ENCODE peak calls at places on chromosomes 12 and 14, in seven cellular contexts. One of them, this sample, is unnamed.

GRCh38 chr12:81759215-81759991 is at the start of gene PPFIA2:
- DNase-seq in iPS DF 6.9: no peak
- DNase-seq in fibroblast of mammary gland: peak; percentile 58
- DNase-seq in body of pancreas: peak; percentile 18
- DNase-seq in AG09309: no peak
- DNase-seq in HFF-Myc: no peak
- DNase-seq in transverse colon: no peak
- DNase-seq in this sample: no peak

GRCh38 chr12:79689477-79690155 is 1.1 kb downstream of the PAWR start:
- DNase-seq in iPS DF 6.9: no peak
- DNase-seq in fibroblast of mammary gland: peak; percentile 46
- DNase-seq in body of pancreas: peak; percentile 37
- DNase-seq in AG09309: no peak
- DNase-seq in HFF-Myc: no peak
- DNase-seq in transverse colon: peak; percentile 48
- DNase-seq in this sample: no peak

GRCh38 chr12:131197490-131197889 is 243.8 kb downstream of the ADGRD1 start:
- DNase-seq in iPS DF 6.9: no peak
- DNase-seq in fibroblast of mammary gland: no peak
- DNase-seq in body of pancreas: no peak
- DNase-seq in AG09309: no peak
- DNase-seq in HFF-Myc: no peak
- DNase-seq in transverse colon: no peak
- DNase-seq in this sample: no peak

GRCh38 chr12:115037830-115038229 is 353.9 kb upstream of the TBX3 start:
- DNase-seq in iPS DF 6.9: no peak
- DNase-seq in fibroblast of mammary gland: peak; percentile 62
- DNase-seq in body of pancreas: no peak
- DNase-seq in AG09309: no peak
- DNase-seq in HFF-Myc: no peak
- DNase-seq in transverse colon: no peak
- DNase-seq in this sample: no peak

GRCh38 chr12:32270818-32271710 is 128.3 kb upstream of the FGD4 start:
- DNase-seq in iPS DF 6.9: no peak
- DNase-seq in fibroblast of mammary gland: peak; percentile 37
- DNase-seq in body of pancreas: no peak
- DNase-seq in AG09309: peak; percentile 3
- DNase-seq in HFF-Myc: peak; percentile 41
- DNase-seq in transverse colon: no peak
- DNase-seq in this sample: no peak

GRCh38 chr14:32417956-32418552 is 89.0 kb downstream of the AKAP6 start:
- DNase-seq in iPS DF 6.9: no peak
- DNase-seq in fibroblast of mammary gland: peak; percentile 59
- DNase-seq in body of pancreas: peak; percentile 22
- DNase-seq in AG09309: no peak
- DNase-seq in HFF-Myc: peak; percentile 59
- DNase-seq in transverse colon: peak; percentile 40
- DNase-seq in this sample: no peak

GRCh38 chr12:131209082-131210070 is 255.7 kb downstream of the ADGRD1 start:
- DNase-seq in iPS DF 6.9: no peak
- DNase-seq in fibroblast of mammary gland: no peak
- DNase-seq in body of pancreas: no peak
- DNase-seq in AG09309: no peak
- DNase-seq in HFF-Myc: no peak
- DNase-seq in transverse colon: no peak
- DNase-seq in this sample: no peak

GRCh38 chr12:13436696-13437391 is 240.3 kb downstream of the EMP1 start:
- DNase-seq in iPS DF 6.9: no peak
- DNase-seq in fibroblast of mammary gland: peak; percentile 83
- DNase-seq in body of pancreas: peak; percentile 23
- DNase-seq in AG09309: no peak
- DNase-seq in HFF-Myc: peak; percentile 21
- DNase-seq in transverse colon: no peak
- DNase-seq in this sample: no peak

GRCh38 chr14:104387385-104388010 is 192.1 kb upstream of the C14orf180 start:
- DNase-seq in iPS DF 6.9: no peak
- DNase-seq in fibroblast of mammary gland: no peak
- DNase-seq in body of pancreas: peak; percentile 6
- DNase-seq in AG09309: no peak
- DNase-seq in HFF-Myc: no peak
- DNase-seq in transverse colon: peak; percentile 4
- DNase-seq in this sample: no peak

GRCh38 chr14:69055973-69056372 is 76.9 kb upstream of the ACTN1 start:
- DNase-seq in iPS DF 6.9: no peak
- DNase-seq in fibroblast of mammary gland: no peak
- DNase-seq in body of pancreas: no peak
- DNase-seq in AG09309: no peak
- DNase-seq in HFF-Myc: no peak
- DNase-seq in transverse colon: no peak
- DNase-seq in this sample: no peak

GRCh38 chr14:100534528-100535286 is 52.5 kb downstream of the BEGAIN start:
- DNase-seq in iPS DF 6.9: no peak
- DNase-seq in fibroblast of mammary gland: no peak
- DNase-seq in body of pancreas: peak; percentile 78
- DNase-seq in AG09309: no peak
- DNase-seq in HFF-Myc: no peak
- DNase-seq in transverse colon: peak; percentile 6
- DNase-seq in this sample: no peak

GRCh38 chr14:77459072-77459723 is 1.3 kb downstream of the AHSA1 start:
- DNase-seq in iPS DF 6.9: peak; percentile 52
- DNase-seq in fibroblast of mammary gland: peak; percentile 82
- DNase-seq in body of pancreas: peak; percentile 47
- DNase-seq in AG09309: peak; percentile 34
- DNase-seq in HFF-Myc: peak; percentile 45
- DNase-seq in transverse colon: peak; percentile 73
- DNase-seq in this sample: peak; percentile 55

GRCh38 chr14:32303865-32304264 is 25.2 kb upstream of the AKAP6 start:
- DNase-seq in iPS DF 6.9: no peak
- DNase-seq in fibroblast of mammary gland: no peak
- DNase-seq in body of pancreas: no peak
- DNase-seq in AG09309: no peak
- DNase-seq in HFF-Myc: no peak
- DNase-seq in transverse colon: no peak
- DNase-seq in this sample: no peak

GRCh38 chr12:25840678-25841077 is 117.8 kb upstream of the RASSF8 start:
- DNase-seq in iPS DF 6.9: no peak
- DNase-seq in fibroblast of mammary gland: peak; percentile 77
- DNase-seq in body of pancreas: no peak
- DNase-seq in AG09309: peak; percentile 57
- DNase-seq in HFF-Myc: no peak
- DNase-seq in transverse colon: no peak
- DNase-seq in this sample: no peak

GRCh38 chr14:40122978-40123648 is 690.9 kb upstream of the FBXO33 start:
- DNase-seq in iPS DF 6.9: no peak
- DNase-seq in fibroblast of mammary gland: peak; percentile 34
- DNase-seq in body of pancreas: no peak
- DNase-seq in AG09309: no peak
- DNase-seq in HFF-Myc: no peak
- DNase-seq in transverse colon: no peak
- DNase-seq in this sample: no peak

GRCh38 chr12:7602287-7602686 is 63.4 kb downstream of the APOBEC1 start:
- DNase-seq in iPS DF 6.9: no peak
- DNase-seq in fibroblast of mammary gland: peak; percentile 91
- DNase-seq in body of pancreas: no peak
- DNase-seq in AG09309: peak; percentile 8
- DNase-seq in HFF-Myc: no peak
- DNase-seq in transverse colon: no peak
- DNase-seq in this sample: no peak

GRCh38 chr12:120649442-120650248 is 9.2 kb downstream of the CABP1 start:
- DNase-seq in iPS DF 6.9: no peak
- DNase-seq in fibroblast of mammary gland: no peak
- DNase-seq in body of pancreas: no peak
- DNase-seq in AG09309: no peak
- DNase-seq in HFF-Myc: no peak
- DNase-seq in transverse colon: no peak
- DNase-seq in this sample: no peak

GRCh38 chr12:93536766-93537515 is 35.5 kb upstream of the SOCS2 start:
- DNase-seq in iPS DF 6.9: no peak
- DNase-seq in fibroblast of mammary gland: no peak
- DNase-seq in body of pancreas: no peak
- DNase-seq in AG09309: no peak
- DNase-seq in HFF-Myc: no peak
- DNase-seq in transverse colon: no peak
- DNase-seq in this sample: no peak

GRCh38 chr12:49843411-49843810 is 505 bp upstream of the BCDIN3D start:
- DNase-seq in iPS DF 6.9: no peak
- DNase-seq in fibroblast of mammary gland: no peak
- DNase-seq in body of pancreas: no peak
- DNase-seq in AG09309: no peak
- DNase-seq in HFF-Myc: no peak
- DNase-seq in transverse colon: no peak
- DNase-seq in this sample: no peak

GRCh38 chr12:12901158-12901791 is 9.9 kb downstream of the GPRC5A start:
- DNase-seq in iPS DF 6.9: no peak
- DNase-seq in fibroblast of mammary gland: peak; percentile 99
- DNase-seq in body of pancreas: no peak
- DNase-seq in AG09309: peak; percentile 97
- DNase-seq in HFF-Myc: peak; percentile 87
- DNase-seq in transverse colon: peak; percentile 61
- DNase-seq in this sample: no peak

GRCh38 chr12:32126720-32127119 is 20.1 kb downstream of the BICD1 start:
- DNase-seq in iPS DF 6.9: no peak
- DNase-seq in fibroblast of mammary gland: peak; percentile 68
- DNase-seq in body of pancreas: no peak
- DNase-seq in AG09309: no peak
- DNase-seq in HFF-Myc: no peak
- DNase-seq in transverse colon: no peak
- DNase-seq in this sample: peak; percentile 76

GRCh38 chr12:96068111-96068510 is 32.7 kb upstream of the LTA4H start:
- DNase-seq in iPS DF 6.9: no peak
- DNase-seq in fibroblast of mammary gland: no peak
- DNase-seq in body of pancreas: no peak
- DNase-seq in AG09309: no peak
- DNase-seq in HFF-Myc: no peak
- DNase-seq in transverse colon: no peak
- DNase-seq in this sample: no peak

GRCh38 chr12:89960607-89961394 is 252.2 kb upstream of the ATP2B1 start:
- DNase-seq in iPS DF 6.9: no peak
- DNase-seq in fibroblast of mammary gland: peak; percentile 76
- DNase-seq in body of pancreas: no peak
- DNase-seq in AG09309: no peak
- DNase-seq in HFF-Myc: no peak
- DNase-seq in transverse colon: peak; percentile 84
- DNase-seq in this sample: no peak

GRCh38 chr12:89962648-89963047 is 254.0 kb upstream of the ATP2B1 start:
- DNase-seq in iPS DF 6.9: no peak
- DNase-seq in fibroblast of mammary gland: peak; percentile 19
- DNase-seq in body of pancreas: no peak
- DNase-seq in AG09309: no peak
- DNase-seq in HFF-Myc: no peak
- DNase-seq in transverse colon: peak; percentile 46
- DNase-seq in this sample: no peak

GRCh38 chr12:89954259-89954658 is 245.6 kb upstream of the ATP2B1 start:
- DNase-seq in iPS DF 6.9: no peak
- DNase-seq in fibroblast of mammary gland: no peak
- DNase-seq in body of pancreas: no peak
- DNase-seq in AG09309: no peak
- DNase-seq in HFF-Myc: no peak
- DNase-seq in transverse colon: no peak
- DNase-seq in this sample: no peak

GRCh38 chr12:89959188-89959587 is 250.6 kb upstream of the ATP2B1 start:
- DNase-seq in iPS DF 6.9: no peak
- DNase-seq in fibroblast of mammary gland: no peak
- DNase-seq in body of pancreas: no peak
- DNase-seq in AG09309: peak; percentile 77
- DNase-seq in HFF-Myc: no peak
- DNase-seq in transverse colon: no peak
- DNase-seq in this sample: no peak

GRCh38 chr12:89960011-89960507 is 251.4 kb upstream of the ATP2B1 start:
- DNase-seq in iPS DF 6.9: no peak
- DNase-seq in fibroblast of mammary gland: peak; percentile 58
- DNase-seq in body of pancreas: no peak
- DNase-seq in AG09309: peak; percentile 24
- DNase-seq in HFF-Myc: no peak
- DNase-seq in transverse colon: no peak
- DNase-seq in this sample: no peak
- H3K4me3 ChIP-seq in iPS DF 6.9: no peak overlapping the region
- H3K4me3 ChIP-seq in fibroblast of mammary gland: no peak overlapping the region
- H3K4me3 ChIP-seq in body of pancreas: no peak overlapping the region
- H3K4me3 ChIP-seq in AG09309: no peak overlapping the region
- H3K4me3 ChIP-seq in HFF-Myc: no peak overlapping the region
- H3K4me3 ChIP-seq in transverse colon: no peak overlapping the region
- H3K4me3 ChIP-seq in this sample: no peak overlapping the region

GRCh38 chr12:989051-989450 is 2.0 kb upstream of the ERC1 start:
- DNase-seq in iPS DF 6.9: no peak
- DNase-seq in fibroblast of mammary gland: no peak
- DNase-seq in body of pancreas: no peak
- DNase-seq in AG09309: no peak
- DNase-seq in HFF-Myc: no peak
- DNase-seq in transverse colon: no peak
- DNase-seq in this sample: no peak
- H3K4me3 ChIP-seq in iPS DF 6.9: no peak overlapping the region
- H3K4me3 ChIP-seq in fibroblast of mammary gland: no peak overlapping the region
- H3K4me3 ChIP-seq in body of pancreas: no peak overlapping the region
- H3K4me3 ChIP-seq in AG09309: no peak overlapping the region
- H3K4me3 ChIP-seq in HFF-Myc: peak overlapping the region; percentile 66
- H3K4me3 ChIP-seq in transverse colon: no peak overlapping the region
- H3K4me3 ChIP-seq in this sample: no peak overlapping the region

GRCh38 chr14:23577710-23578392 is 739 bp downstream of the JPH4 start:
- DNase-seq in iPS DF 6.9: no peak
- DNase-seq in fibroblast of mammary gland: no peak
- DNase-seq in body of pancreas: no peak
- DNase-seq in AG09309: no peak
- DNase-seq in HFF-Myc: no peak
- DNase-seq in transverse colon: no peak
- DNase-seq in this sample: no peak
- H3K4me3 ChIP-seq in iPS DF 6.9: peak overlapping the region; percentile 41
- H3K4me3 ChIP-seq in fibroblast of mammary gland: no peak overlapping the region
- H3K4me3 ChIP-seq in body of pancreas: no peak overlapping the region
- H3K4me3 ChIP-seq in AG09309: no peak overlapping the region
- H3K4me3 ChIP-seq in HFF-Myc: no peak overlapping the region
- H3K4me3 ChIP-seq in transverse colon: no peak overlapping the region
- H3K4me3 ChIP-seq in this sample: no peak overlapping the region

GRCh38 chr14:93789366-93790130 is 1.3 kb upstream of the PRIMA1 start:
- DNase-seq in iPS DF 6.9: no peak
- DNase-seq in fibroblast of mammary gland: no peak
- DNase-seq in body of pancreas: no peak
- DNase-seq in AG09309: no peak
- DNase-seq in HFF-Myc: no peak
- DNase-seq in transverse colon: no peak
- DNase-seq in this sample: no peak

GRCh38 chr14:93788307-93788556 is at the start of gene PRIMA1:
- DNase-seq in iPS DF 6.9: no peak
- DNase-seq in fibroblast of mammary gland: no peak
- DNase-seq in body of pancreas: no peak
- DNase-seq in AG09309: no peak
- DNase-seq in HFF-Myc: no peak
- DNase-seq in transverse colon: no peak
- DNase-seq in this sample: no peak

GRCh38 chr14:93788557-93789365 is 476 bp upstream of the PRIMA1 start:
- DNase-seq in iPS DF 6.9: no peak
- DNase-seq in fibroblast of mammary gland: peak; percentile 14
- DNase-seq in body of pancreas: no peak
- DNase-seq in AG09309: no peak
- DNase-seq in HFF-Myc: no peak
- DNase-seq in transverse colon: peak; percentile 29
- DNase-seq in this sample: no peak

GRCh38 chr14:93785423-93785822 is 2.9 kb downstream of the PRIMA1 start:
- DNase-seq in iPS DF 6.9: no peak
- DNase-seq in fibroblast of mammary gland: no peak
- DNase-seq in body of pancreas: no peak
- DNase-seq in AG09309: no peak
- DNase-seq in HFF-Myc: no peak
- DNase-seq in transverse colon: no peak
- DNase-seq in this sample: no peak

GRCh38 chr14:93787465-93788306 is 599 bp downstream of the PRIMA1 start:
- DNase-seq in iPS DF 6.9: no peak
- DNase-seq in fibroblast of mammary gland: no peak
- DNase-seq in body of pancreas: no peak
- DNase-seq in AG09309: no peak
- DNase-seq in HFF-Myc: no peak
- DNase-seq in transverse colon: no peak
- DNase-seq in this sample: no peak
- H3K4me3 ChIP-seq in iPS DF 6.9: peak overlapping the region; percentile 80
- H3K4me3 ChIP-seq in fibroblast of mammary gland: no peak overlapping the region
- H3K4me3 ChIP-seq in body of pancreas: no peak overlapping the region
- H3K4me3 ChIP-seq in AG09309: no peak overlapping the region
- H3K4me3 ChIP-seq in HFF-Myc: no peak overlapping the region
- H3K4me3 ChIP-seq in transverse colon: peak overlapping the region; percentile 63
- H3K4me3 ChIP-seq in this sample: no peak overlapping the region